ENCODE peak calls at places on chromosomes 7 and 10, in nine cellular contexts. L is small intestine, Q is breast epithelium, G is cardiac muscle cell, X is ovary, C is tibial nerve, W is uterus, F is IMR-90, E is Peyer's patch. Y is an unnamed sample.

GRCh38 chr7:131249003-131249402 is 78.7 kb upstream of the MKLN1 start:
- DNase-seq in L (no peak), Q (no peak), G (peak; percentile 95), X (no peak), C (peak; percentile 38), W (peak; percentile 49), F (peak; percentile 99), E (no peak), Y (no peak)

GRCh38 chr10:89138755-89139154 is 68.4 kb downstream of the CH25H start:
- DNase-seq in L (no peak), Q (no peak), G (peak; percentile 17), X (no peak), C (no peak), W (no peak), F (peak; percentile 52), E (no peak), Y (no peak)

GRCh38 chr7:135853499-135853898 is 104.9 kb upstream of the FAM180A start:
- DNase-seq in L (no peak), Q (no peak), G (no peak), X (no peak), C (no peak), W (no peak), F (no peak), E (no peak), Y (no peak)

GRCh38 chr10:122490268-122490667 is 28.9 kb downstream of the HTRA1 start:
- DNase-seq in L (no peak), Q (no peak), G (peak; percentile 63), X (no peak), C (no peak), W (no peak), F (peak; percentile 61), E (no peak), Y (no peak)

GRCh38 chr10:118960166-118961090 is 69.1 kb upstream of the NANOS1 start:
- DNase-seq in L (no peak), Q (peak; percentile 73), G (peak; percentile 34), X (peak; percentile 28), C (no peak), W (peak; percentile 65), F (no peak), E (no peak), Y (no peak)

GRCh38 chr7:106070567-106071254 is 41.4 kb downstream of the SYPL1 start:
- DNase-seq in L (no peak), Q (no peak), G (no peak), X (no peak), C (no peak), W (no peak), F (no peak), E (no peak), Y (no peak)

GRCh38 chr7:43501881-43502280 is 81.0 kb upstream of the STK17A start:
- DNase-seq in L (no peak), Q (no peak), G (peak; percentile 65), X (no peak), C (no peak), W (no peak), F (peak; percentile 12), E (no peak), Y (no peak)

GRCh38 chr10:121662945-121663917 is 65.0 kb upstream of the FGFR2 start:
- DNase-seq in L (no peak), Q (no peak), G (no peak), X (no peak), C (no peak), W (no peak), F (no peak), E (no peak), Y (no peak)

GRCh38 chr7:138842111-138842510 is 44.1 kb upstream of the ATP6V0A4 start:
- DNase-seq in L (no peak), Q (no peak), G (peak; percentile 52), X (no peak), C (no peak), W (no peak), F (peak; percentile 72), E (no peak), Y (no peak)

GRCh38 chr10:12121673-12122072 is 7.8 kb upstream of the SEC61A2 start:
- DNase-seq in L (no peak), Q (no peak), G (no peak), X (no peak), C (no peak), W (no peak), F (no peak), E (no peak), Y (no peak)

DNA sequence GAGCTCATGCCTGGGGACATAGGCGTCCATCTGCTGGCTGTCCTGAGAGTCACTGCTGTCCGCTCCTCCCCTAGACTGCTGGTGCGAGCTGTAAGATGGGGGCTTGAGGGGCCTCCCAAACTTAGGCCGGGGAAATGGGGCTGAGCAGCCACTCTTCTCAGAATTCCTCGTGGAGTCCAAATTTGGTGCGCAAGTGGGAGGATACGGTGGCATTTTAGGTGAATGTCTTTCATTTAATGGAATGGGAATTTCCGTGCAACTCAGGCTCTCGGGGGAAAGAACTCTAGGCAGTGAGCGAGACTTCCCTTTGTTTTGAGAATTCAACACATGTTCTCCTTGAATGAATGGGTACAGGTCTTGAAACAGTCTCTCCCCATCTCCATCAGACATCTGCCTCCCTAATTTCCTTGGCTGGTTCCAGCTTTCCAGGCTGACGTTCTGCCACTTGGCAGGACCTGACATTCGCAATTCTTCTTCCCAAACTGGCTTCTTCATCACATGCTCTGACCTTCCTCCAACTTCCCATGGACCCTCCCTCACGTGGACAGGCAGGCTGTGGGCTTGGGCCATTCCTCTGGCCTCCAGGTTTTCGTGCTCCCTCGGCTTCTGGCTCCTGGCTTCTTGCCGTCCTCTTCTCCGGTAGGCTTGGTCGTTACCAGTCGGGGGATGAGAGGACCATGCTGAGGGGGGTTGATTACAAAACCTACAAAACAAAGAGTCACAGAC is 30.1 kb downstream of the JCAD start:
- DNase-seq in L (no peak), Q (no peak), G (no peak), X (no peak), C (no peak), W (no peak), F (no peak), E (no peak), Y (no peak)
- H3K4me1 ChIP-seq in L (peaks cover 2% of the 10 kb centered on the region), Q (no peaks in the 10 kb centered on the region), G (peaks cover 9% of the 10 kb centered on the region), X (peaks cover 1% of the 10 kb centered on the region), C (peaks cover 5% of the 10 kb centered on the region), W (peaks cover 11% of the 10 kb centered on the region), F (no peaks in the 10 kb centered on the region), E (peaks cover 5% of the 10 kb centered on the region), Y (no peaks in the 10 kb centered on the region)

GRCh38 chr10:88028654-88029053 is 165.2 kb downstream of the PTEN start:
- DNase-seq in L (peak; percentile 95), Q (no peak), G (no peak), X (no peak), C (no peak), W (no peak), F (no peak), E (no peak), Y (no peak)

GRCh38 chr10:88028072-88028471 is 164.6 kb downstream of the PTEN start:
- DNase-seq in L (no peak), Q (no peak), G (no peak), X (no peak), C (no peak), W (no peak), F (no peak), E (no peak), Y (no peak)

GRCh38 chr10:88019753-88020152 is 156.3 kb downstream of the PTEN start:
- DNase-seq in L (no peak), Q (no peak), G (no peak), X (no peak), C (no peak), W (no peak), F (peak; percentile 63), E (no peak), Y (no peak)

GRCh38 chr10:88027570-88027969 is 164.1 kb downstream of the PTEN start:
- DNase-seq in L (no peak), Q (no peak), G (no peak), X (no peak), C (no peak), W (no peak), F (no peak), E (peak; percentile 26), Y (no peak)

DNA sequence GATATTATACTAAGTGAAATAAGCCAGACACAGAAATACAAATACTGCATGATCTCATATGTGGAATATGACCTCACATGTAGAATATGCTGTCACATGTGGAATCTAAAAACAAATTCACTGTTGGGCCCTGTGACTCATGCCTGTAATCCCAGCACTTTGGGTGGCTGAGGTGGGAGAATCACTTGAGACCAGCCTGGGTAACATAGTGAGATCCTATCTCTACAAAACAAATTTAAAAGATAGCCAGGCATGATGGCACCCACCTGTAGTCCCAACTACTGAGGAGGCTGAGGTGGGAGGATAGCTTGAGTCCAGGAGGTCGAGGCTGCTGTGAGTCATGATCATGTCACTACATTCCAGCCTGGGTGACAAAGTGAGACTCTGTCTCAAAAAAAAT is 160.3 kb downstream of the PTEN start:
- DNase-seq in L (no peak), Q (no peak), G (no peak), X (no peak), C (no peak), W (no peak), F (no peak), E (no peak), Y (no peak)
- H3K4me1 ChIP-seq in L (no peaks in the 10 kb centered on the region), Q (no peaks in the 10 kb centered on the region), G (peaks cover 4% of the 10 kb centered on the region), X (no peaks in the 10 kb centered on the region), C (no peaks in the 10 kb centered on the region), W (no peaks in the 10 kb centered on the region), F (no peaks in the 10 kb centered on the region), E (peaks cover 6% of the 10 kb centered on the region), Y (peaks cover 4% of the 10 kb centered on the region)

DNA sequence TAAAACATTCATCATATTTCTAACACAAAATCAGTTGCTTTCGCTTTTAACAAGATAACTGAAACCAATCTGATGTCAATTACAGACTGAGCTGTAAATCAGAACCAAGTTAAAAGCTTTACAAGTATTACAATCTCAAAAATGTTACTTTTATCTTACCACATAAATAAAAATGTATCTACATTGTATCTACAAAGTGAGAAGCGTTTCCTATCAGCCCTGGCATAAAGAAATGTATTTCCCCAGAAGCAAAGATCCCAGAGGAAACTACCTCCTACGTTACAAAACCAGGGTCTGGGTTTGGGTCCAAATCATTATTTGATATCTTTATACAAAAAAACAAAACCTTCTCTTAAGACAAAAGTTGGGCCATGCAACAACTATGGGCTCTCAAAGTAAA is 2.6 kb downstream of the SMURF1 start:
- DNase-seq in L (no peak), Q (no peak), G (no peak), X (no peak), C (no peak), W (no peak), F (no peak), E (no peak), Y (no peak)
- H3K4me1 ChIP-seq in L (peaks cover 4% of the 10 kb centered on the region), Q (peaks cover 5% of the 10 kb centered on the region), G (peaks cover 23% of the 10 kb centered on the region), X (peaks cover 9% of the 10 kb centered on the region), C (peaks cover 39% of the 10 kb centered on the region), W (peaks cover 4% of the 10 kb centered on the region), F (peaks cover 11% of the 10 kb centered on the region), E (peaks cover 31% of the 10 kb centered on the region), Y (peaks cover 14% of the 10 kb centered on the region)

DNA sequence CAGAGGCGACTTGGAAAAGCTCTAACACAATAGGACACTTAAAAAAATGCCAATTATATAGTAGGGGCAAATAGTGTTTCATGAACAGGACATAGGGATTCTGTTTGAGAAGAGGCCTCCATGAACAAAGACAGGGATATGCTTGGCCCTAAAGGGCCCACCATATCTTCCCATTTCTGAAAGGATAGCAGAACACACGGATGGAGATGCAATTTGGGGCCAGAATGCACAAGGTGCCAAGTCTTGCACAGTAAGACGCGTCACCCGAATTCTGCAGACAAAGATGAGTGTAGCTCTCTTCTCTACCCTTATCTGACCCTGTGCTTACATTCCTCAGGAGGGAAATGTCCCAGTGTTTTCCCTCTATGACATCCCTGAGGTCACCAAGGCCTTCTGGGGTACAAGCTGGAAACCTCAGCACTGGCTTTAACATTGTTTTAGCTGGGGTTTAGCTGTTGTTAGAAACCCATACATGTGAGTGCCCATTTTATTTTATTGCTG is 12.8 kb downstream of the PRKCQ start:
- DNase-seq in L (no peak), Q (no peak), G (no peak), X (no peak), C (no peak), W (no peak), F (no peak), E (no peak), Y (no peak)
- H3K4me1 ChIP-seq in L (no peaks in the 10 kb centered on the region), Q (no peaks in the 10 kb centered on the region), G (peaks cover 3% of the 10 kb centered on the region), X (no peaks in the 10 kb centered on the region), C (no peaks in the 10 kb centered on the region), W (no peaks in the 10 kb centered on the region), F (no peaks in the 10 kb centered on the region), E (peaks cover 8% of the 10 kb centered on the region), Y (no peaks in the 10 kb centered on the region)